ENCODE peak calls at places on chromosomes 16 and 17, in seven cellular contexts. D is iPS-NIHi11, Z is SHP77, W is left cardiac atrium, I is OCI-M1, Y is mesenteric fat pad, S is tibial artery. G is an unnamed sample.

GRCh38 chr17:21351366-21352065 is 24.6 kb upstream of the KCNJ12 start:
- DNase-seq in D (no peak), Z (no peak), W (no peak), I (no peak), Y (peak), S (peak), G (no peak)

GRCh38 chr16:72425571-72426341 is 253.8 kb upstream of the PMFBP1 start:
- DNase-seq in D (no peak), Z (no peak), W (no peak), I (no peak), Y (no peak), S (no peak), G (no peak)

GRCh38 chr17:77734371-77735050 is 224.0 kb upstream of the TNRC6C start:
- DNase-seq in D (peak), Z (peak), W (peak), I (peak), Y (peak), S (peak), G (peak)

GRCh38 chr17:16872836-16873653 is 98.9 kb downstream of the TNFRSF13B start:
- DNase-seq in D (peak), Z (peak), W (no peak), I (peak), Y (peak), S (no peak), G (no peak)

GRCh38 chr16:83808573-83809014 is 816 bp downstream of the HSBP1 start:
- DNase-seq in D (no peak), Z (no peak), W (no peak), I (no peak), Y (no peak), S (no peak), G (no peak)

GRCh38 chr16:56475226-56475625 is 23.9 kb downstream of the OGFOD1 start:
- DNase-seq in D (peak), Z (no peak), W (no peak), I (no peak), Y (no peak), S (no peak), G (peak)

GRCh38 chr17:2869604-2870003 is 73.4 kb downstream of the RAP1GAP2 start:
- DNase-seq in D (no peak), Z (no peak), W (no peak), I (no peak), Y (no peak), S (no peak), G (no peak)

GRCh38 chr17:72567774-72568173 is 447.0 kb downstream of the SOX9 start:
- DNase-seq in D (no peak), Z (no peak), W (no peak), I (no peak), Y (no peak), S (no peak), G (no peak)

GRCh38 chr17:8162232-8162996 is at the start of gene VAMP2:
- DNase-seq in D (no peak), Z (peak), W (peak), I (peak), Y (peak), S (peak), G (peak)

G was measured in NCI-H526.